ENCODE peak calls at places on chromosome 19, in seven cellular contexts. One of them, this sample, is unnamed.

GRCh38 chr19:17103177-17103576 is 27.6 kb downstream of the MYO9B start:
- DNase-seq in stimulated activated naive CD8-positive, alpha-beta T cell treated with anti-CD3 and anti-CD28 coated beads, Interleukin-15, Interleukin-2, amounts not matched to agents 100 U/mL and 50 U/mL, for 24 hours: no peak
- DNase-seq in trophoblast cell: no peak
- DNase-seq in GM13976: no peak
- DNase-seq in H7: peak
- DNase-seq in stimulated activated CD4-positive, alpha-beta T cell treated with anti-CD3 and anti-CD28 coated beads, Interleukin-12 subunit alpha, Interleukin-12 subunit beta, amount 100 ng/mL, for 24 hours: peak
- DNase-seq in stimulated activated CD8-positive, alpha-beta memory T cell treated with anti-CD3 and anti-CD28 coated beads, Interleukin-2, amount 100 ng/mL, for 48 hours: no peak
- DNase-seq in this sample: no peak

GRCh38 chr19:15781659-15782058 is 5.8 kb upstream of the OR10H5 start:
- DNase-seq in stimulated activated naive CD8-positive, alpha-beta T cell treated with anti-CD3 and anti-CD28 coated beads, Interleukin-15, Interleukin-2, amounts not matched to agents 100 U/mL and 50 U/mL, for 24 hours: no peak
- DNase-seq in trophoblast cell: no peak
- DNase-seq in GM13976: no peak
- DNase-seq in H7: no peak
- DNase-seq in stimulated activated CD4-positive, alpha-beta T cell treated with anti-CD3 and anti-CD28 coated beads, Interleukin-12 subunit alpha, Interleukin-12 subunit beta, amount 100 ng/mL, for 24 hours: no peak
- DNase-seq in stimulated activated CD8-positive, alpha-beta memory T cell treated with anti-CD3 and anti-CD28 coated beads, Interleukin-2, amount 100 ng/mL, for 48 hours: no peak
- DNase-seq in this sample: no peak

GRCh38 chr19:8361921-8362793 is 1.8 kb upstream of the ANGPTL4 start:
- DNase-seq in stimulated activated naive CD8-positive, alpha-beta T cell treated with anti-CD3 and anti-CD28 coated beads, Interleukin-15, Interleukin-2, amounts not matched to agents 100 U/mL and 50 U/mL, for 24 hours: peak
- DNase-seq in trophoblast cell: peak
- DNase-seq in GM13976: no peak
- DNase-seq in H7: no peak
- DNase-seq in stimulated activated CD4-positive, alpha-beta T cell treated with anti-CD3 and anti-CD28 coated beads, Interleukin-12 subunit alpha, Interleukin-12 subunit beta, amount 100 ng/mL, for 24 hours: no peak
- DNase-seq in stimulated activated CD8-positive, alpha-beta memory T cell treated with anti-CD3 and anti-CD28 coated beads, Interleukin-2, amount 100 ng/mL, for 48 hours: no peak
- DNase-seq in this sample: no peak

GRCh38 chr19:17865364-17866311 is 5.9 kb downstream of the RPL18A start:
- DNase-seq in stimulated activated naive CD8-positive, alpha-beta T cell treated with anti-CD3 and anti-CD28 coated beads, Interleukin-15, Interleukin-2, amounts not matched to agents 100 U/mL and 50 U/mL, for 24 hours: no peak
- DNase-seq in trophoblast cell: no peak
- DNase-seq in GM13976: no peak
- DNase-seq in H7: no peak
- DNase-seq in stimulated activated CD4-positive, alpha-beta T cell treated with anti-CD3 and anti-CD28 coated beads, Interleukin-12 subunit alpha, Interleukin-12 subunit beta, amount 100 ng/mL, for 24 hours: no peak
- DNase-seq in stimulated activated CD8-positive, alpha-beta memory T cell treated with anti-CD3 and anti-CD28 coated beads, Interleukin-2, amount 100 ng/mL, for 48 hours: no peak
- DNase-seq in this sample: no peak

GRCh38 chr19:47226426-47227346 is 4.3 kb downstream of the BBC3 start:
- DNase-seq in stimulated activated naive CD8-positive, alpha-beta T cell treated with anti-CD3 and anti-CD28 coated beads, Interleukin-15, Interleukin-2, amounts not matched to agents 100 U/mL and 50 U/mL, for 24 hours: peak
- DNase-seq in trophoblast cell: peak
- DNase-seq in GM13976: peak
- DNase-seq in H7: no peak
- DNase-seq in stimulated activated CD4-positive, alpha-beta T cell treated with anti-CD3 and anti-CD28 coated beads, Interleukin-12 subunit alpha, Interleukin-12 subunit beta, amount 100 ng/mL, for 24 hours: no peak
- DNase-seq in stimulated activated CD8-positive, alpha-beta memory T cell treated with anti-CD3 and anti-CD28 coated beads, Interleukin-2, amount 100 ng/mL, for 48 hours: no peak
- DNase-seq in this sample: no peak

GRCh38 chr19:19657397-19657783 is 6.1 kb downstream of the ATP13A1 start:
- DNase-seq in stimulated activated naive CD8-positive, alpha-beta T cell treated with anti-CD3 and anti-CD28 coated beads, Interleukin-15, Interleukin-2, amounts not matched to agents 100 U/mL and 50 U/mL, for 24 hours: no peak
- DNase-seq in trophoblast cell: no peak
- DNase-seq in GM13976: peak
- DNase-seq in H7: peak
- DNase-seq in stimulated activated CD4-positive, alpha-beta T cell treated with anti-CD3 and anti-CD28 coated beads, Interleukin-12 subunit alpha, Interleukin-12 subunit beta, amount 100 ng/mL, for 24 hours: no peak
- DNase-seq in stimulated activated CD8-positive, alpha-beta memory T cell treated with anti-CD3 and anti-CD28 coated beads, Interleukin-2, amount 100 ng/mL, for 48 hours: no peak
- DNase-seq in this sample: no peak

GRCh38 chr19:58054792-58055482 is 4.1 kb upstream of the ZNF135 start:
- DNase-seq in stimulated activated naive CD8-positive, alpha-beta T cell treated with anti-CD3 and anti-CD28 coated beads, Interleukin-15, Interleukin-2, amounts not matched to agents 100 U/mL and 50 U/mL, for 24 hours: no peak
- DNase-seq in trophoblast cell: no peak
- DNase-seq in GM13976: peak
- DNase-seq in H7: peak
- DNase-seq in stimulated activated CD4-positive, alpha-beta T cell treated with anti-CD3 and anti-CD28 coated beads, Interleukin-12 subunit alpha, Interleukin-12 subunit beta, amount 100 ng/mL, for 24 hours: no peak
- DNase-seq in stimulated activated CD8-positive, alpha-beta memory T cell treated with anti-CD3 and anti-CD28 coated beads, Interleukin-2, amount 100 ng/mL, for 48 hours: no peak
- DNase-seq in this sample: no peak

GRCh38 chr19:9847087-9847671 is 12.1 kb downstream of the PIN1 start:
- DNase-seq in stimulated activated naive CD8-positive, alpha-beta T cell treated with anti-CD3 and anti-CD28 coated beads, Interleukin-15, Interleukin-2, amounts not matched to agents 100 U/mL and 50 U/mL, for 24 hours: peak
- DNase-seq in trophoblast cell: peak
- DNase-seq in GM13976: no peak
- DNase-seq in H7: peak
- DNase-seq in stimulated activated CD4-positive, alpha-beta T cell treated with anti-CD3 and anti-CD28 coated beads, Interleukin-12 subunit alpha, Interleukin-12 subunit beta, amount 100 ng/mL, for 24 hours: peak
- DNase-seq in stimulated activated CD8-positive, alpha-beta memory T cell treated with anti-CD3 and anti-CD28 coated beads, Interleukin-2, amount 100 ng/mL, for 48 hours: peak
- DNase-seq in this sample: peak

GRCh38 chr19:33396701-33397535 is 23.4 kb downstream of the CEBPG start:
- DNase-seq in stimulated activated naive CD8-positive, alpha-beta T cell treated with anti-CD3 and anti-CD28 coated beads, Interleukin-15, Interleukin-2, amounts not matched to agents 100 U/mL and 50 U/mL, for 24 hours: no peak
- DNase-seq in trophoblast cell: no peak
- DNase-seq in GM13976: no peak
- DNase-seq in H7: peak
- DNase-seq in stimulated activated CD4-positive, alpha-beta T cell treated with anti-CD3 and anti-CD28 coated beads, Interleukin-12 subunit alpha, Interleukin-12 subunit beta, amount 100 ng/mL, for 24 hours: no peak
- DNase-seq in stimulated activated CD8-positive, alpha-beta memory T cell treated with anti-CD3 and anti-CD28 coated beads, Interleukin-2, amount 100 ng/mL, for 48 hours: no peak
- DNase-seq in this sample: no peak

GRCh38 chr19:15177269-15178116 is 23.3 kb downstream of the NOTCH3 start:
- DNase-seq in stimulated activated naive CD8-positive, alpha-beta T cell treated with anti-CD3 and anti-CD28 coated beads, Interleukin-15, Interleukin-2, amounts not matched to agents 100 U/mL and 50 U/mL, for 24 hours: peak
- DNase-seq in trophoblast cell: peak
- DNase-seq in GM13976: peak
- DNase-seq in H7: peak
- DNase-seq in stimulated activated CD4-positive, alpha-beta T cell treated with anti-CD3 and anti-CD28 coated beads, Interleukin-12 subunit alpha, Interleukin-12 subunit beta, amount 100 ng/mL, for 24 hours: peak
- DNase-seq in stimulated activated CD8-positive, alpha-beta memory T cell treated with anti-CD3 and anti-CD28 coated beads, Interleukin-2, amount 100 ng/mL, for 48 hours: peak
- DNase-seq in this sample: no peak

GRCh38 chr19:2101417-2102335 is 5.0 kb downstream of the IZUMO4 start:
- DNase-seq in stimulated activated naive CD8-positive, alpha-beta T cell treated with anti-CD3 and anti-CD28 coated beads, Interleukin-15, Interleukin-2, amounts not matched to agents 100 U/mL and 50 U/mL, for 24 hours: no peak
- DNase-seq in trophoblast cell: no peak
- DNase-seq in GM13976: no peak
- DNase-seq in H7: no peak
- DNase-seq in stimulated activated CD4-positive, alpha-beta T cell treated with anti-CD3 and anti-CD28 coated beads, Interleukin-12 subunit alpha, Interleukin-12 subunit beta, amount 100 ng/mL, for 24 hours: no peak
- DNase-seq in stimulated activated CD8-positive, alpha-beta memory T cell treated with anti-CD3 and anti-CD28 coated beads, Interleukin-2, amount 100 ng/mL, for 48 hours: no peak
- DNase-seq in this sample: no peak

GRCh38 chr19:9913237-9914000 is 22.9 kb downstream of the OLFM2 start:
- DNase-seq in stimulated activated naive CD8-positive, alpha-beta T cell treated with anti-CD3 and anti-CD28 coated beads, Interleukin-15, Interleukin-2, amounts not matched to agents 100 U/mL and 50 U/mL, for 24 hours: no peak
- DNase-seq in trophoblast cell: no peak
- DNase-seq in GM13976: peak
- DNase-seq in H7: peak
- DNase-seq in stimulated activated CD4-positive, alpha-beta T cell treated with anti-CD3 and anti-CD28 coated beads, Interleukin-12 subunit alpha, Interleukin-12 subunit beta, amount 100 ng/mL, for 24 hours: no peak
- DNase-seq in stimulated activated CD8-positive, alpha-beta memory T cell treated with anti-CD3 and anti-CD28 coated beads, Interleukin-2, amount 100 ng/mL, for 48 hours: no peak
- DNase-seq in this sample: no peak

GRCh38 chr19:11451327-11451941 is 16.0 kb downstream of the PRKCSH start:
- DNase-seq in stimulated activated naive CD8-positive, alpha-beta T cell treated with anti-CD3 and anti-CD28 coated beads, Interleukin-15, Interleukin-2, amounts not matched to agents 100 U/mL and 50 U/mL, for 24 hours: no peak
- DNase-seq in trophoblast cell: no peak
- DNase-seq in GM13976: no peak
- DNase-seq in H7: peak
- DNase-seq in stimulated activated CD4-positive, alpha-beta T cell treated with anti-CD3 and anti-CD28 coated beads, Interleukin-12 subunit alpha, Interleukin-12 subunit beta, amount 100 ng/mL, for 24 hours: no peak
- DNase-seq in stimulated activated CD8-positive, alpha-beta memory T cell treated with anti-CD3 and anti-CD28 coated beads, Interleukin-2, amount 100 ng/mL, for 48 hours: no peak
- DNase-seq in this sample: no peak

GRCh38 chr19:33438987-33439781 is 65.7 kb downstream of the CEBPG start:
- DNase-seq in stimulated activated naive CD8-positive, alpha-beta T cell treated with anti-CD3 and anti-CD28 coated beads, Interleukin-15, Interleukin-2, amounts not matched to agents 100 U/mL and 50 U/mL, for 24 hours: no peak
- DNase-seq in trophoblast cell: no peak
- DNase-seq in GM13976: no peak
- DNase-seq in H7: no peak
- DNase-seq in stimulated activated CD4-positive, alpha-beta T cell treated with anti-CD3 and anti-CD28 coated beads, Interleukin-12 subunit alpha, Interleukin-12 subunit beta, amount 100 ng/mL, for 24 hours: no peak
- DNase-seq in stimulated activated CD8-positive, alpha-beta memory T cell treated with anti-CD3 and anti-CD28 coated beads, Interleukin-2, amount 100 ng/mL, for 48 hours: no peak
- DNase-seq in this sample: peak

GRCh38 chr19:18972301-18972831 is 31.3 kb upstream of the HOMER3 start:
- DNase-seq in stimulated activated naive CD8-positive, alpha-beta T cell treated with anti-CD3 and anti-CD28 coated beads, Interleukin-15, Interleukin-2, amounts not matched to agents 100 U/mL and 50 U/mL, for 24 hours: no peak
- DNase-seq in trophoblast cell: no peak
- DNase-seq in GM13976: no peak
- DNase-seq in H7: no peak
- DNase-seq in stimulated activated CD4-positive, alpha-beta T cell treated with anti-CD3 and anti-CD28 coated beads, Interleukin-12 subunit alpha, Interleukin-12 subunit beta, amount 100 ng/mL, for 24 hours: no peak
- DNase-seq in stimulated activated CD8-positive, alpha-beta memory T cell treated with anti-CD3 and anti-CD28 coated beads, Interleukin-2, amount 100 ng/mL, for 48 hours: no peak
- DNase-seq in this sample: no peak

GRCh38 chr19:35134601-35135091 is at the start of gene LGI4:
- DNase-seq in stimulated activated naive CD8-positive, alpha-beta T cell treated with anti-CD3 and anti-CD28 coated beads, Interleukin-15, Interleukin-2, amounts not matched to agents 100 U/mL and 50 U/mL, for 24 hours: no peak
- DNase-seq in trophoblast cell: no peak
- DNase-seq in GM13976: no peak
- DNase-seq in H7: peak
- DNase-seq in stimulated activated CD4-positive, alpha-beta T cell treated with anti-CD3 and anti-CD28 coated beads, Interleukin-12 subunit alpha, Interleukin-12 subunit beta, amount 100 ng/mL, for 24 hours: no peak
- DNase-seq in stimulated activated CD8-positive, alpha-beta memory T cell treated with anti-CD3 and anti-CD28 coated beads, Interleukin-2, amount 100 ng/mL, for 48 hours: no peak
- DNase-seq in this sample: no peak

GRCh38 chr19:45294291-45295029 is 28.2 kb downstream of the CKM start:
- DNase-seq in stimulated activated naive CD8-positive, alpha-beta T cell treated with anti-CD3 and anti-CD28 coated beads, Interleukin-15, Interleukin-2, amounts not matched to agents 100 U/mL and 50 U/mL, for 24 hours: no peak
- DNase-seq in trophoblast cell: no peak
- DNase-seq in GM13976: no peak
- DNase-seq in H7: no peak
- DNase-seq in stimulated activated CD4-positive, alpha-beta T cell treated with anti-CD3 and anti-CD28 coated beads, Interleukin-12 subunit alpha, Interleukin-12 subunit beta, amount 100 ng/mL, for 24 hours: no peak
- DNase-seq in stimulated activated CD8-positive, alpha-beta memory T cell treated with anti-CD3 and anti-CD28 coated beads, Interleukin-2, amount 100 ng/mL, for 48 hours: no peak
- DNase-seq in this sample: no peak

GRCh38 chr19:19185853-19186728 is 5.9 kb downstream of the BORCS8 start:
- DNase-seq in stimulated activated naive CD8-positive, alpha-beta T cell treated with anti-CD3 and anti-CD28 coated beads, Interleukin-15, Interleukin-2, amounts not matched to agents 100 U/mL and 50 U/mL, for 24 hours: peak
- DNase-seq in trophoblast cell: peak
- DNase-seq in GM13976: peak
- DNase-seq in H7: peak
- DNase-seq in stimulated activated CD4-positive, alpha-beta T cell treated with anti-CD3 and anti-CD28 coated beads, Interleukin-12 subunit alpha, Interleukin-12 subunit beta, amount 100 ng/mL, for 24 hours: peak
- DNase-seq in stimulated activated CD8-positive, alpha-beta memory T cell treated with anti-CD3 and anti-CD28 coated beads, Interleukin-2, amount 100 ng/mL, for 48 hours: peak
- DNase-seq in this sample: no peak

GRCh38 chr19:13150919-13151604 is 851 bp downstream of the IER2 start:
- DNase-seq in stimulated activated naive CD8-positive, alpha-beta T cell treated with anti-CD3 and anti-CD28 coated beads, Interleukin-15, Interleukin-2, amounts not matched to agents 100 U/mL and 50 U/mL, for 24 hours: peak
- DNase-seq in trophoblast cell: no peak
- DNase-seq in GM13976: no peak
- DNase-seq in H7: peak
- DNase-seq in stimulated activated CD4-positive, alpha-beta T cell treated with anti-CD3 and anti-CD28 coated beads, Interleukin-12 subunit alpha, Interleukin-12 subunit beta, amount 100 ng/mL, for 24 hours: no peak
- DNase-seq in stimulated activated CD8-positive, alpha-beta memory T cell treated with anti-CD3 and anti-CD28 coated beads, Interleukin-2, amount 100 ng/mL, for 48 hours: no peak
- DNase-seq in this sample: no peak

GRCh38 chr19:1746401-1747284 is 6.7 kb upstream of the ONECUT3 start:
- DNase-seq in stimulated activated naive CD8-positive, alpha-beta T cell treated with anti-CD3 and anti-CD28 coated beads, Interleukin-15, Interleukin-2, amounts not matched to agents 100 U/mL and 50 U/mL, for 24 hours: no peak
- DNase-seq in trophoblast cell: no peak
- DNase-seq in GM13976: no peak
- DNase-seq in H7: peak
- DNase-seq in stimulated activated CD4-positive, alpha-beta T cell treated with anti-CD3 and anti-CD28 coated beads, Interleukin-12 subunit alpha, Interleukin-12 subunit beta, amount 100 ng/mL, for 24 hours: no peak
- DNase-seq in stimulated activated CD8-positive, alpha-beta memory T cell treated with anti-CD3 and anti-CD28 coated beads, Interleukin-2, amount 100 ng/mL, for 48 hours: no peak
- DNase-seq in this sample: no peak

GRCh38 chr19:7199613-7200533 is 94.3 kb downstream of the INSR start:
- DNase-seq in stimulated activated naive CD8-positive, alpha-beta T cell treated with anti-CD3 and anti-CD28 coated beads, Interleukin-15, Interleukin-2, amounts not matched to agents 100 U/mL and 50 U/mL, for 24 hours: no peak
- DNase-seq in trophoblast cell: no peak
- DNase-seq in GM13976: no peak
- DNase-seq in H7: no peak
- DNase-seq in stimulated activated CD4-positive, alpha-beta T cell treated with anti-CD3 and anti-CD28 coated beads, Interleukin-12 subunit alpha, Interleukin-12 subunit beta, amount 100 ng/mL, for 24 hours: no peak
- DNase-seq in stimulated activated CD8-positive, alpha-beta memory T cell treated with anti-CD3 and anti-CD28 coated beads, Interleukin-2, amount 100 ng/mL, for 48 hours: no peak
- DNase-seq in this sample: no peak

GRCh38 chr19:1651548-1652394 is 644 bp downstream of the TCF3 start:
- DNase-seq in stimulated activated naive CD8-positive, alpha-beta T cell treated with anti-CD3 and anti-CD28 coated beads, Interleukin-15, Interleukin-2, amounts not matched to agents 100 U/mL and 50 U/mL, for 24 hours: peak
- DNase-seq in trophoblast cell: peak
- DNase-seq in GM13976: no peak
- DNase-seq in H7: peak
- DNase-seq in stimulated activated CD4-positive, alpha-beta T cell treated with anti-CD3 and anti-CD28 coated beads, Interleukin-12 subunit alpha, Interleukin-12 subunit beta, amount 100 ng/mL, for 24 hours: no peak
- DNase-seq in stimulated activated CD8-positive, alpha-beta memory T cell treated with anti-CD3 and anti-CD28 coated beads, Interleukin-2, amount 100 ng/mL, for 48 hours: peak
- DNase-seq in this sample: no peak

GRCh38 chr19:1455336-1456120 is 5.6 kb downstream of the APC2 start:
- DNase-seq in stimulated activated naive CD8-positive, alpha-beta T cell treated with anti-CD3 and anti-CD28 coated beads, Interleukin-15, Interleukin-2, amounts not matched to agents 100 U/mL and 50 U/mL, for 24 hours: peak
- DNase-seq in trophoblast cell: no peak
- DNase-seq in GM13976: peak
- DNase-seq in H7: peak
- DNase-seq in stimulated activated CD4-positive, alpha-beta T cell treated with anti-CD3 and anti-CD28 coated beads, Interleukin-12 subunit alpha, Interleukin-12 subunit beta, amount 100 ng/mL, for 24 hours: peak
- DNase-seq in stimulated activated CD8-positive, alpha-beta memory T cell treated with anti-CD3 and anti-CD28 coated beads, Interleukin-2, amount 100 ng/mL, for 48 hours: no peak
- DNase-seq in this sample: no peak

GRCh38 chr19:32404939-32405430 is 585 bp upstream of the DPY19L3 start:
- DNase-seq in stimulated activated naive CD8-positive, alpha-beta T cell treated with anti-CD3 and anti-CD28 coated beads, Interleukin-15, Interleukin-2, amounts not matched to agents 100 U/mL and 50 U/mL, for 24 hours: no peak
- DNase-seq in trophoblast cell: peak
- DNase-seq in GM13976: no peak
- DNase-seq in H7: no peak
- DNase-seq in stimulated activated CD4-positive, alpha-beta T cell treated with anti-CD3 and anti-CD28 coated beads, Interleukin-12 subunit alpha, Interleukin-12 subunit beta, amount 100 ng/mL, for 24 hours: no peak
- DNase-seq in stimulated activated CD8-positive, alpha-beta memory T cell treated with anti-CD3 and anti-CD28 coated beads, Interleukin-2, amount 100 ng/mL, for 48 hours: peak
- DNase-seq in this sample: no peak

This sample was measured in chondrocyte.